ENCODE peak calls at places on chromosomes 2 and 18, in five cellular contexts. C is BE2C; D is lower lobe of right lung; W is right atrium auricular region; O is CD8-positive, alpha-beta T cell. S is an unnamed sample.

GRCh38 chr2:179268277-179268935 is 3.8 kb upstream of the SESTD1 start:
- DNase-seq in D (no peak), O (no peak), C (no peak), W (peak), S (no peak)

GRCh38 chr2:54122939-54123338 is 7.5 kb downstream of the ACYP2 start:
- DNase-seq in C (no peak), O (no peak), D (no peak), W (no peak), S (no peak)

GRCh38 chr18:5455644-5456043 is 88.2 kb downstream of the EPB41L3 start:
- DNase-seq in O (no peak), C (no peak), W (no peak), D (no peak), S (no peak)

GRCh38 chr2:105055613-105056012 is 17.7 kb downstream of the MRPS9 start:
- DNase-seq in C (no peak), D (no peak), O (no peak), W (no peak), S (no peak)

GRCh38 chr2:175824243-175824642 is 177.8 kb downstream of the LNPK start:
- DNase-seq in C (no peak), W (no peak), D (no peak), O (no peak), S (no peak)

GRCh38 chr2:165390875-165391274 is 78.6 kb upstream of the CSRNP3 start:
- DNase-seq in C (no peak), W (no peak), D (no peak), O (no peak), S (no peak)

GRCh38 chr2:10448646-10449480 is 736 bp upstream of the ODC1 start:
- DNase-seq in C (no peak), D (peak), O (peak), W (peak), S (no peak)

GRCh38 chr18:2881490-2882195 is 34.8 kb downstream of the EMILIN2 start:
- DNase-seq in C (no peak), O (no peak), D (no peak), W (peak), S (peak)

GRCh38 chr2:160582481-160583161 is 89.0 kb upstream of the RBMS1 start:
- DNase-seq in W (no peak), C (no peak), D (no peak), O (no peak), S (peak)

GRCh38 chr2:16588565-16588964 is 77.1 kb downstream of the CYRIA start:
- DNase-seq in D (no peak), W (no peak), C (no peak), O (no peak), S (no peak)

GRCh38 chr2:46277470-46278190 is 19.6 kb upstream of the EPAS1 start:
- DNase-seq in O (no peak), W (no peak), D (no peak), C (no peak), S (no peak)

GRCh38 chr2:61537590-61538178 is 472 bp downstream of the XPO1 start:
- DNase-seq in D (no peak), C (no peak), O (no peak), W (no peak), S (no peak)

GRCh38 chr2:112665113-112665780 is 19.5 kb downstream of the SLC20A1 start:
- DNase-seq in W (no peak), C (no peak), D (no peak), O (no peak), S (no peak)

GRCh38 chr2:238133499-238134392 is 4.7 kb upstream of the KLHL30 start:
- DNase-seq in C (peak), W (no peak), O (no peak), D (peak), S (no peak)
- TF ChIP-seq CTCF in C (peak), W (no peak), O (no peak), D (no peak), S (no peak)

GRCh38 chr2:48016620-48017019 is 110.3 kb upstream of the FBXO11 start:
- DNase-seq in D (no peak), W (no peak), C (peak), O (no peak), S (no peak)
- TF ChIP-seq CTCF in D (no peak), W (peak), C (peak), O (no peak), S (no peak)

DNA sequence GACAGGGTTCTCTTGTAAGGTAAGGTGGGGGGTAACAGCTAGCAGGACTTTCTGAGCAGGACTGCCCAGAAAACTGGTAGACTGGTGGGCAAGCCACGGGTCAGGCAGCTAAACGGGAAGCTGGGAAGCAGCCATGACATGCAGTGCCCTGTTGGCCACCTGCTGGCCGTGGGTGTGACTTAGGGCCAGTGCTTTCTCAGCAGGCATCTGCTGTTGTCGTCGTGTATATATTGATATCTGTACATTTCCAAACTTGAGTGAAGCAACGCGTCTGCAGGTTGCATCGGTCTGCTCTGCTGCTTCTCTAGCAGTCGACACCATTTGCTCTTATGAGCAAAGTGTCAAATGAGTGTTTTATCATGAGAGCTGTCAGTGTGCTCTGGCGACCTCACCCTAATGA is 31.0 kb downstream of the COA5 start:
- DNase-seq in C (no peak), D (no peak), O (no peak), W (peak), S (no peak)
- TF ChIP-seq CTCF in C (peak), D (no peak), O (no peak), W (peak), S (no peak)

GRCh38 chr2:42558827-42559226 is 9.6 kb upstream of the MTA3 start:
- DNase-seq in D (no peak), C (no peak), O (no peak), W (no peak), S (no peak)
- TF ChIP-seq CTCF in D (no peak), C (no peak), O (no peak), W (no peak), S (no peak)

S was measured in AG09319.